ENCODE peak calls at places on chromosomes 11 and 22, in nine cellular contexts. U, A, J, G, C, I, V, R and F are unnamed samples.

GRCh38 chr22:48895341-48895740 is 932.3 kb downstream of the BRD1 start:
- DNase-seq in C (no peak), A (no peak), G (no peak), I (no peak), V (no peak), U (no peak), J (no peak), R (no peak), F (no peak)

GRCh38 chr11:126135182-126136176 is 72.8 kb upstream of the CDON start:
- DNase-seq in R (no peak), G (no peak), A (no peak), J (no peak), I (no peak), V (no peak), U (no peak), C (no peak), F (peak; percentile 58)

GRCh38 chr22:18057568-18058209 is 20.1 kb upstream of the PEX26 start:
- DNase-seq in A (peak; percentile 99), V (peak; percentile 43), R (no peak), J (peak; percentile 81), U (peak; percentile 74), I (peak; percentile 99), G (peak; percentile 77), C (peak; percentile 79), F (peak; percentile 97)

GRCh38 chr11:64823568-64824119 is 13.3 kb upstream of the MEN1 start:
- DNase-seq in C (no peak), R (no peak), I (no peak), U (no peak), J (no peak), G (no peak), V (no peak), A (no peak), F (no peak)

GRCh38 chr22:20026204-20026908 is 5.4 kb downstream of the TANGO2 start:
- DNase-seq in V (no peak), I (no peak), A (no peak), J (no peak), C (no peak), R (no peak), U (no peak), G (no peak), F (no peak)

GRCh38 chr11:86106916-86107315 is 38.0 kb upstream of the PICALM start:
- DNase-seq in V (no peak), J (no peak), I (peak; percentile 31), G (no peak), R (no peak), A (peak; percentile 54), U (no peak), C (no peak), F (peak; percentile 63)

GRCh38 chr22:18091478-18091877 is 13.7 kb downstream of the PEX26 start:
- DNase-seq in A (no peak), I (no peak), G (no peak), U (no peak), V (no peak), R (no peak), C (no peak), J (no peak), F (no peak)

GRCh38 chr11:101407324-101407723 is 176.5 kb downstream of the TRPC6 start:
- DNase-seq in I (no peak), C (no peak), G (no peak), V (no peak), J (no peak), A (no peak), U (peak; percentile 8), R (no peak), F (peak; percentile 42)

GRCh38 chr11:114496915-114497314 is 57.6 kb downstream of the REXO2 start:
- DNase-seq in R (no peak), C (no peak), A (peak; percentile 3), U (no peak), G (no peak), J (no peak), I (no peak), V (no peak), F (no peak)

GRCh38 chr22:39240841-39241631 is 3.7 kb downstream of the PDGFB start:
- DNase-seq in J (no peak), G (no peak), U (peak; percentile 73), V (no peak), A (no peak), R (no peak), C (peak; percentile 78), I (no peak), F (no peak)